ENCODE peak calls at places on chromosome 18, in five cellular contexts. One of them, this sample, is unnamed.

GRCh38 chr18:42814184-42814583 is 301.3 kb downstream of the RIT2 start:
- DNase-seq in HT1080: no peak
- DNase-seq in iris pigment epithelial cell: no peak
- DNase-seq in HTR-8/SVneo: no peak
- DNase-seq in glutamatergic neuron: no peak
- DNase-seq in this sample: no peak

GRCh38 chr18:9849407-9849961 is 36.3 kb upstream of the TXNDC2 start:
- DNase-seq in HT1080: peak; percentile 12
- DNase-seq in iris pigment epithelial cell: no peak
- DNase-seq in HTR-8/SVneo: no peak
- DNase-seq in glutamatergic neuron: peak; percentile 46
- DNase-seq in this sample: no peak

GRCh38 chr18:46481048-46481846 is 175.8 kb downstream of the LOXHD1 start:
- DNase-seq in HT1080: peak; percentile 23
- DNase-seq in iris pigment epithelial cell: peak; percentile 47
- DNase-seq in HTR-8/SVneo: peak; percentile 38
- DNase-seq in glutamatergic neuron: peak; percentile 82
- DNase-seq in this sample: peak; percentile 64

GRCh38 chr18:64165906-64166305 is 17.0 kb upstream of the LINC00305 start:
- DNase-seq in HT1080: peak; percentile 90
- DNase-seq in iris pigment epithelial cell: peak; percentile 21
- DNase-seq in HTR-8/SVneo: no peak
- DNase-seq in glutamatergic neuron: no peak
- DNase-seq in this sample: no peak

GRCh38 chr18:36544036-36544725 is 246.7 kb downstream of the FHOD3 start:
- DNase-seq in HT1080: no peak
- DNase-seq in iris pigment epithelial cell: peak; percentile 6
- DNase-seq in HTR-8/SVneo: no peak
- DNase-seq in glutamatergic neuron: no peak
- DNase-seq in this sample: no peak

GRCh38 chr18:47930086-47930843 is at the start of gene SMAD2:
- DNase-seq in HT1080: peak; percentile 70
- DNase-seq in iris pigment epithelial cell: peak; percentile 72
- DNase-seq in HTR-8/SVneo: peak; percentile 37
- DNase-seq in glutamatergic neuron: peak; percentile 80
- DNase-seq in this sample: peak; percentile 90

GRCh38 chr18:22170421-22171262 is 1.3 kb downstream of the GATA6 start:
- DNase-seq in HT1080: peak; percentile 49
- DNase-seq in iris pigment epithelial cell: peak; percentile 80
- DNase-seq in HTR-8/SVneo: peak; percentile 40
- DNase-seq in glutamatergic neuron: peak; percentile 60
- DNase-seq in this sample: peak; percentile 39

GRCh38 chr18:41144444-41144843 is 810.6 kb upstream of the PIK3C3 start:
- DNase-seq in HT1080: peak; percentile 39
- DNase-seq in iris pigment epithelial cell: peak; percentile 87
- DNase-seq in HTR-8/SVneo: no peak
- DNase-seq in glutamatergic neuron: no peak
- DNase-seq in this sample: no peak

GRCh38 chr18:55422456-55423185 is 165.4 kb downstream of the TCF4 start:
- DNase-seq in HT1080: no peak
- DNase-seq in iris pigment epithelial cell: no peak
- DNase-seq in HTR-8/SVneo: no peak
- DNase-seq in glutamatergic neuron: peak; percentile 55
- DNase-seq in this sample: peak; percentile 50

GRCh38 chr18:5420909-5421308 is 122.9 kb downstream of the EPB41L3 start:
- DNase-seq in HT1080: no peak
- DNase-seq in iris pigment epithelial cell: no peak
- DNase-seq in HTR-8/SVneo: no peak
- DNase-seq in glutamatergic neuron: no peak
- DNase-seq in this sample: no peak

GRCh38 chr18:25274900-25275299 is 77.1 kb downstream of the ZNF521 start:
- DNase-seq in HT1080: no peak
- DNase-seq in iris pigment epithelial cell: no peak
- DNase-seq in HTR-8/SVneo: no peak
- DNase-seq in glutamatergic neuron: no peak
- DNase-seq in this sample: no peak

GRCh38 chr18:45325791-45326190 is 289.5 kb upstream of the SLC14A2 start:
- DNase-seq in HT1080: no peak
- DNase-seq in iris pigment epithelial cell: no peak
- DNase-seq in HTR-8/SVneo: no peak
- DNase-seq in glutamatergic neuron: no peak
- DNase-seq in this sample: no peak

GRCh38 chr18:56043691-56044090 is 455.7 kb upstream of the TCF4 start:
- DNase-seq in HT1080: peak; percentile 51
- DNase-seq in iris pigment epithelial cell: no peak
- DNase-seq in HTR-8/SVneo: no peak
- DNase-seq in glutamatergic neuron: no peak
- DNase-seq in this sample: no peak

GRCh38 chr18:24246143-24246542 is 107.3 kb downstream of the CABYR start:
- DNase-seq in HT1080: no peak
- DNase-seq in iris pigment epithelial cell: no peak
- DNase-seq in HTR-8/SVneo: no peak
- DNase-seq in glutamatergic neuron: no peak
- DNase-seq in this sample: no peak

GRCh38 chr18:53070706-53071105 is 730.7 kb downstream of the DCC start:
- DNase-seq in HT1080: no peak
- DNase-seq in iris pigment epithelial cell: no peak
- DNase-seq in HTR-8/SVneo: no peak
- DNase-seq in glutamatergic neuron: peak; percentile 59
- DNase-seq in this sample: no peak

GRCh38 chr18:33201509-33201926 is 239.0 kb downstream of the CCDC178 start:
- DNase-seq in HT1080: peak; percentile 53
- DNase-seq in iris pigment epithelial cell: peak; percentile 17
- DNase-seq in HTR-8/SVneo: no peak
- DNase-seq in glutamatergic neuron: peak; percentile 36
- DNase-seq in this sample: peak; percentile 16

GRCh38 chr18:63298393-63299015 is 21.1 kb downstream of the BCL2 start:
- DNase-seq in HT1080: no peak
- DNase-seq in iris pigment epithelial cell: no peak
- DNase-seq in HTR-8/SVneo: no peak
- DNase-seq in glutamatergic neuron: no peak
- DNase-seq in this sample: no peak

GRCh38 chr18:53887447-53887846 is 337.0 kb downstream of the MBD2 start:
- DNase-seq in HT1080: no peak
- DNase-seq in iris pigment epithelial cell: peak; percentile 7
- DNase-seq in HTR-8/SVneo: no peak
- DNase-seq in glutamatergic neuron: no peak
- DNase-seq in this sample: no peak

GRCh38 chr18:48007955-48008701 is 77.7 kb upstream of the SMAD2 start:
- DNase-seq in HT1080: no peak
- DNase-seq in iris pigment epithelial cell: peak; percentile 34
- DNase-seq in HTR-8/SVneo: peak; percentile 79
- DNase-seq in glutamatergic neuron: peak; percentile 82
- DNase-seq in this sample: peak; percentile 99

GRCh38 chr18:9868857-9869712 is 16.7 kb upstream of the TXNDC2 start:
- DNase-seq in HT1080: no peak
- DNase-seq in iris pigment epithelial cell: no peak
- DNase-seq in HTR-8/SVneo: no peak
- DNase-seq in glutamatergic neuron: no peak
- DNase-seq in this sample: peak; percentile 60

GRCh38 chr18:38011446-38011845 is 445.8 kb upstream of the CELF4 start:
- DNase-seq in HT1080: no peak
- DNase-seq in iris pigment epithelial cell: no peak
- DNase-seq in HTR-8/SVneo: no peak
- DNase-seq in glutamatergic neuron: no peak
- DNase-seq in this sample: no peak

GRCh38 chr18:111292-112014 is 46.9 kb upstream of the USP14 start:
- DNase-seq in HT1080: peak; percentile 51
- DNase-seq in iris pigment epithelial cell: peak; percentile 44
- DNase-seq in HTR-8/SVneo: peak; percentile 56
- DNase-seq in glutamatergic neuron: peak; percentile 90
- DNase-seq in this sample: peak; percentile 92

GRCh38 chr18:48023334-48024008 is 93.0 kb upstream of the SMAD2 start:
- DNase-seq in HT1080: peak; percentile 83
- DNase-seq in iris pigment epithelial cell: peak; percentile 29
- DNase-seq in HTR-8/SVneo: peak; percentile 78
- DNase-seq in glutamatergic neuron: peak; percentile 67
- DNase-seq in this sample: peak; percentile 89

This sample was measured in SK-N-SH.